ENCODE peak calls at places on chromosomes 3 and 15, in four cellular contexts. B, K, F and X are unnamed samples.

GRCh38 chr15:39287322-39288195 is 293.3 kb upstream of the THBS1 start:
- DNase-seq in B (no peak), K (no peak), F (no peak), X (peak; percentile 48)

GRCh38 chr15:89494006-89494405 is 2.4 kb downstream of the RHCG start:
- DNase-seq in B (peak; percentile 56), K (no peak), F (no peak), X (no peak)

GRCh38 chr3:142866841-142867631 is 21.8 kb downstream of the PCOLCE2 start:
- DNase-seq in B (no peak), K (no peak), F (peak; percentile 66), X (no peak)

GRCh38 chr3:137764563-137765309 is 621 bp downstream of the SOX14 start:
- DNase-seq in B (no peak), K (no peak), F (no peak), X (no peak)

GRCh38 chr15:74763416-74763815 is 14.8 kb downstream of the CYP1A2 start:
- DNase-seq in B (no peak), K (no peak), F (no peak), X (no peak)

GRCh38 chr3:79247367-79248103 is 520.3 kb downstream of the ROBO1 start:
- DNase-seq in B (no peak), K (no peak), F (peak; percentile 7), X (peak; percentile 58)

GRCh38 chr3:191120447-191121304 is 78.4 kb upstream of the OSTN start:
- DNase-seq in B (no peak), K (no peak), F (no peak), X (no peak)

GRCh38 chr15:88649286-88649733 is 10.5 kb downstream of the ISG20 start:
- DNase-seq in B (peak; percentile 71), K (no peak), F (peak; percentile 32), X (peak; percentile 99)

GRCh38 chr3:39385456-39386098 is 2.4 kb downstream of the SLC25A38 start:
- DNase-seq in B (no peak), K (no peak), F (no peak), X (no peak)

GRCh38 chr3:107641572-107642307 is 119.0 kb downstream of the BBX start:
- DNase-seq in B (no peak), K (no peak), F (no peak), X (peak; percentile 75)

GRCh38 chr15:69225355-69226027 is 65.1 kb downstream of the GLCE start:
- DNase-seq in B (no peak), K (no peak), F (no peak), X (peak; percentile 72)

GRCh38 chr15:66164788-66165187 is 88.8 kb downstream of the MEGF11 start:
- DNase-seq in B (no peak), K (no peak), F (no peak), X (no peak)

GRCh38 chr15:68354923-68355322 is 77.0 kb downstream of the ITGA11 start:
- DNase-seq in B (no peak), K (no peak), F (no peak), X (peak; percentile 71)

GRCh38 chr3:39639344-39640236 is 169.8 kb upstream of the MYRIP start:
- DNase-seq in B (no peak), K (no peak), F (peak; percentile 36), X (peak; percentile 93)

DNA sequence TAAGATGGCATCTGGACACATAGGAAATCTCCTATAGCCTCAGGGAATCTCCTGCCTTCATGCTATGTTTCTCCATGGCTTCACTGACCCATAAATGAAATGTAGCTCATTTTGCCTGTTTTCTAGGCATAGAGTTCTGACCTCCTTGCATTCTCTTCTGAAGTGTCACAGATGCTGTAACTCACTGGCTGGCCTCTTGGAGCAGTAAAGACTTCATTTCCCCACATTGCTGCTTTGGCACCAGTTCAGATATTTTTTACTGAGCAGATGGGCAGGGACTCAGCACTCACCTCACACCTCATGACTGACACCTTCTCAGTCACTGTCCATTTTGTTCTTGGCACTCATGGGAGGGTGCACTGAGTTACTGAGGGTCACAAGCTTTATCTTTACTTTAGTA is 286.7 kb upstream of the TGFBR2 start:
- DNase-seq in B (no peak), K (peak; percentile 18), F (peak; percentile 61), X (peak; percentile 66)
- TF ChIP-seq CTCF in B (peak; percentile 27), K (peak; percentile 19), F (peak; percentile 70), X (peak; percentile 50)

DNA sequence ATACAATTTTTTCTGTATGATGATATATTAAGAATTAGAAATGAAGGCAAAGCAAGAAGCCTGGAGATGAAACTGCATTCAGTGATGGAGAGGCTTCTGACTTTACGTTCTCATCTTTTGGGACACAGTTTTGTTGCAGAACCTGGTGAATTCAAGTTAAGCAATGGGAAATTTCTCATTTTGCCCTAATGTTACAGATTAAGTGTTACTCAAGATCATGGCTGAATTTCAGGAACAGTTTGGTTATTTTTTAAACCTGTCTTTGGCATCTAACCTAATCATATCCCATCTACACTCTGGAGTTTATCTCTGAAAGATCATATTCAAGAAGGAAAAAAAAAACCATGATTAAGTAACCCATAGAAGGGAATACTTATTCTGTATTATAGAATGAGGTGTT is 6.0 kb downstream of the NIT2 start:
- DNase-seq in B (no peak), K (no peak), F (no peak), X (no peak)
- H3K4me3 ChIP-seq in B (no peak overlapping the region), K (no peak overlapping the region), F (no peak overlapping the region), X (no peak overlapping the region)

GRCh38 chr3:153903430-153903829 is 217.8 kb upstream of the ARHGEF26 start:
- DNase-seq in B (no peak), K (no peak), F (no peak), X (no peak)
- TF ChIP-seq CTCF in B (no peak), K (no peak), F (no peak), X (no peak)

GRCh38 chr15:96031426-96031825 is 299.1 kb upstream of the NR2F2 start:
- DNase-seq in B (no peak), K (no peak), F (no peak), X (no peak)

GRCh38 chr15:96029172-96029571 is 301.3 kb upstream of the NR2F2 start:
- DNase-seq in B (no peak), K (no peak), F (no peak), X (no peak)

GRCh38 chr15:96023081-96023480 is 307.4 kb upstream of the NR2F2 start:
- DNase-seq in B (no peak), K (no peak), F (no peak), X (no peak)

GRCh38 chr15:96027501-96027900 is 303.0 kb upstream of the NR2F2 start:
- DNase-seq in B (no peak), K (no peak), F (no peak), X (no peak)

DNA sequence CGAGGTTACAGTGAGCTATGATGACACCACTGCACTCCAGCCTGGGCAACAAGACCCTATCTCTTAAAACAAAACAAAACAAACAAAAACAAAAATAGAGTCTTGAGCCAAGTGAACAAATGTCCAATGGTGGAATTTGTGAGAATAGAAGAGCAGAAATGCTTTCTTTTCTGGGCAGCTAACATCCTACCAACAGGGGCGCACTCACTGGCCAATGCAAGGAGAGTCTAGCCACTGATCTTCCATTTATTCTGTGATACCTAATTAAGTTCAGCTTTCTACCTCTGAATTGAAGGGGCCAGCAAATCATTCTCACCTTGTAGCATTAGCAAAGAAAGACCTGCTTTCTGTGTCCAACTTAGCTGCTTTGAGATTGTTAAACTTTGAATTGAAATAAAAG is 301.9 kb upstream of the NR2F2 start:
- DNase-seq in B (no peak), K (no peak), F (no peak), X (no peak)
- H3K4me3 ChIP-seq in B (no peak overlapping the region), K (no peak overlapping the region), F (no peak overlapping the region), X (no peak overlapping the region)

GRCh38 chr3:136546718-136547117 is 205.5 kb downstream of the STAG1 start:
- DNase-seq in B (no peak), K (no peak), F (no peak), X (peak; percentile 12)
- TF ChIP-seq CTCF in B (no peak), K (no peak), F (no peak), X (no peak)

DNA sequence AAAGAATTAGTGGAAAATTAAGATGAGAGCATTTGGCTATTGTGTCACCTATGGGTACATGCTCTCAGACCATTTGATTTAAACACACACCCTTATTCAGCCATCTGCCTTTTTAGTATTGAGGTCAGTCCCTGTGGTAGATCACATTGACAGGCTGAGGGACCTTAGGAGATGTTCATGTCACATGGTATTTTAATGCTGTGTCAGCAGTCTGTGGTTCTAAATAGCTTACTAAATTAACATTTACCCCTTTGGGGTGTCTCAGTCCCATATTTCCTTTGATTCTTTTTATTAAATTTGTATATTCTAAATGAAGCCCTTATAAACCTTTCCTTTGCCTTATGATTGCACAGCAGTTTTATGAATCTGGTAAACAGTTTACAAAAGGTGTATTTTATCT is 2.3 kb downstream of the RBM5 start:
- DNase-seq in B (no peak), K (no peak), F (no peak), X (no peak)
- H3K4me3 ChIP-seq in B (peak overlapping the region; percentile 71), K (no peak overlapping the region), F (no peak overlapping the region), X (peak overlapping the region; percentile 99)

GRCh38 chr3:179653777-179654117 is 907 bp downstream of the USP13 start:
- DNase-seq in B (no peak), K (no peak), F (peak; percentile 6), X (peak; percentile 39)

GRCh38 chr3:179651687-179652466 is 963 bp upstream of the USP13 start:
- DNase-seq in B (no peak), K (no peak), F (no peak), X (no peak)

GRCh38 chr3:179655236-179655635 is 2.4 kb downstream of the USP13 start:
- DNase-seq in B (no peak), K (no peak), F (no peak), X (no peak)

GRCh38 chr3:179652467-179653105 is at the start of gene USP13:
- DNase-seq in B (peak; percentile 80), K (peak; percentile 61), F (peak; percentile 72), X (peak; percentile 86)

GRCh38 chr3:179653106-179653776 is 401 bp downstream of the USP13 start:
- DNase-seq in B (peak; percentile 84), K (peak; percentile 87), F (peak; percentile 81), X (peak; percentile 85)
- TF ChIP-seq CTCF in B (no peak), K (no peak), F (no peak), X (no peak)

GRCh38 chr15:23860290-23860751 is 173.2 kb upstream of the NDN start:
- DNase-seq in B (no peak), K (no peak), F (no peak), X (no peak)
- H3K4me3 ChIP-seq in B (no peak overlapping the region), K (no peak overlapping the region), F (no peak overlapping the region), X (no peak overlapping the region)